ENCODE peak calls at places on chromosomes 16 and 17, in four cellular contexts. D is transverse colon, P is prostate gland, A is HL-60. N is an unnamed sample.
A peak's percentile ranks its signal among the peaks of the same experiment; 100 is the strongest.

GRCh38 chr16:31333686-31334649 is 21.0 kb upstream of the ITGAX start:
- DNase-seq in D (no peak), P (no peak), A (no peak), N (no peak)

GRCh38 chr16:85253127-85253941 is 141.1 kb upstream of the CIBAR2 start:
- DNase-seq in D (peak; percentile 55), P (peak; percentile 32), A (peak; percentile 13), N (peak; percentile 56)

GRCh38 chr17:65229596-65229995 is 92.4 kb downstream of the RGS9 start:
- DNase-seq in D (no peak), P (no peak), A (no peak), N (no peak)

GRCh38 chr17:28643979-28644781 is 778 bp downstream of the BLTP2 start:
- DNase-seq in D (peak; percentile 59), P (peak; percentile 11), A (peak; percentile 54), N (peak; percentile 77)

GRCh38 chr16:51163366-51163765 is 12.3 kb upstream of the SALL1 start:
- DNase-seq in D (no peak), P (no peak), A (no peak), N (no peak)

GRCh38 chr17:83069571-83069906 is 9.9 kb upstream of the METRNL start:
- DNase-seq in D (no peak), P (no peak), A (no peak), N (no peak)

GRCh38 chr17:36864230-36864629 is 73.0 kb upstream of the LHX1 start:
- DNase-seq in D (no peak), P (no peak), A (no peak), N (no peak)

GRCh38 chr17:44972953-44973352 is 4.8 kb upstream of the C1QL1 start:
- DNase-seq in D (no peak), P (no peak), A (no peak), N (no peak)

GRCh38 chr16:82782715-82783251 is 156.0 kb downstream of the CDH13 start:
- DNase-seq in D (peak; percentile 78), P (peak; percentile 8), A (no peak), N (no peak)

GRCh38 chr16:619476-620100 is 11.2 kb upstream of the WFIKKN1 start:
- DNase-seq in D (no peak), P (no peak), A (no peak), N (peak; percentile 83)
- TF ChIP-seq POLR2AphosphoS5 in D (no peak), P (no peak), A (no peak), N (no peak)

GRCh38 chr17:15161395-15161794 is 103.7 kb downstream of the PMP22 start:
- DNase-seq in D (no peak), P (no peak), A (no peak), N (no peak)
- TF ChIP-seq CTCF in D (no peak), P (no peak), A (no peak), N (no peak)

GRCh38 chr17:77498875-77499698 is 358.3 kb downstream of the SEC14L1 start:
- DNase-seq in D (peak; percentile 5), P (no peak), A (no peak), N (peak; percentile 15)
- TF ChIP-seq POLR2AphosphoS5 in D (no peak), P (no peak), A (no peak), N (no peak)

GRCh38 chr16:24062270-24062817 is 193.8 kb upstream of the CACNG3 start:
- DNase-seq in D (no peak), P (no peak), A (no peak), N (no peak)
- TF ChIP-seq CTCF in D (no peak), P (no peak), A (no peak), N (no peak)

GRCh38 chr17:47969975-47970724 is 763 bp upstream of the CDK5RAP3 start:
- DNase-seq in D (no peak), P (no peak), A (no peak), N (no peak)

GRCh38 chr17:47973541-47973940 is 2.6 kb downstream of the CDK5RAP3 start:
- DNase-seq in D (no peak), P (no peak), A (no peak), N (no peak)

GRCh38 chr17:47968836-47969235 is 2.1 kb upstream of the CDK5RAP3 start:
- DNase-seq in D (no peak), P (no peak), A (no peak), N (no peak)

GRCh38 chr17:47967607-47968252 is 3.2 kb upstream of the CDK5RAP3 start:
- DNase-seq in D (peak; percentile 60), P (no peak), A (no peak), N (no peak)

GRCh38 chr17:47970725-47971511 is at the start of gene CDK5RAP3:
- DNase-seq in D (peak; percentile 100), P (peak; percentile 100), A (peak; percentile 99), N (peak; percentile 100)
- TF ChIP-seq POLR2AphosphoS5 in D (peak; percentile 88), P (peak; percentile 100), A (peak; percentile 95), N (peak; percentile 88)

GRCh38 chr17:60602385-60602742 is 2.4 kb downstream of the PPM1D start:
- DNase-seq in D (no peak), P (no peak), A (no peak), N (no peak)

GRCh38 chr17:60602871-60603270 is 2.9 kb downstream of the PPM1D start:
- DNase-seq in D (no peak), P (no peak), A (no peak), N (no peak)

GRCh38 chr17:60600490-60601431 is 768 bp downstream of the PPM1D start:
- DNase-seq in D (peak; percentile 89), P (peak; percentile 76), A (peak; percentile 73), N (peak; percentile 79)

GRCh38 chr17:60599620-60600489 is at the start of gene PPM1D:
- DNase-seq in D (peak; percentile 99), P (peak; percentile 99), A (peak; percentile 92), N (peak; percentile 99)

DNA sequence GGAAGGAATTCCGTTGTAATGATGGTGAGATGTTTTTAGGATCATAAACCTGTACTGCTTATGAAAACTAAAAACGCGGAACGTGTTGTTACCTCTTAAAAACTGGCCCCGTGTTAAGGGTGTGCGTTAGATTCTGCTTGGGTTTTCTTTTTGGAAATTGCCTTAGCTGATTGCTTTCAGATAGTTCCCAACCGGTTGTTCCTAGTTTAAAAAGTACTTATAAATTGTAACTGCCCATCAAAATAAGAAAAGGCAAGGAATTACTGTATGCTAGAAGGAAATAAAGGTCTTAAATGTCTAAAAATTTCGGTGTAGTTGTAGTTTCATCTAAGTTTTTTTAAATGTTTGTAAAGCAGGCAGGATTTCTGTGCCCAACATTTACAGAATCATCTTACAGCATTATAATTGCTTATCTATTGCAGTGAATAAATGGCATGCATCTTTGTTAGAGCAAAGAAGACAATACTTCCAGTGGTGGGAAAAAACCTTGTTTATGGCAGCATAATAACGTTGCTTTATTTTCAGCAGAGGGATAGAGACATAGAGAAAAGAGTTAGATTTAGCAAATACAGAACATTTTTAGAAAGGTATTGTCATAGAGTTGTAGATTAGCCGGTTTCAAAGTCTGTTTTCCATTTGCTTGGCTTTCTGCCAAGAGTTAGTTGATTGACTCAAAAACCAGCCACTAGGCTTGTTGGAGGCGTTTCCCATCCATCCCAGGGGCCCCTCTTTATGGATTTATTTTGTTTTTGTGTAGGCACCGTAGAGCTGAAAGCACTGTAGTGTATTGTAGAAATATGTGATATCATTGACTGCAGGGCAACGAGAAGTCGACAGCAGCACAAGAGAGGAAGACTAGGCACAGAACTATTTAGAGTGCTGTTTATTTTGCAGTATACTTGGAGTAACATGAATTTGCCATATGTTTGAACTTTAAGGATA is 1.7 kb downstream of the PPM1D start:
- DNase-seq in D (peak; percentile 60), P (peak; percentile 69), A (peak; percentile 50), N (no peak)
- TF ChIP-seq CTCF in D (no peak), P (peak; percentile 30), A (no peak), N (no peak)

GRCh38 chr17:55577687-55578086 is 66.4 kb upstream of the SMIM36 start:
- DNase-seq in D (no peak), P (no peak), A (no peak), N (peak; percentile 52)

GRCh38 chr17:55575058-55575606 is 63.9 kb upstream of the SMIM36 start:
- DNase-seq in D (no peak), P (no peak), A (no peak), N (no peak)

GRCh38 chr17:55577011-55577586 is 65.8 kb upstream of the SMIM36 start:
- DNase-seq in D (peak; percentile 36), P (no peak), A (no peak), N (no peak)

GRCh38 chr17:55572599-55572998 is 61.3 kb upstream of the SMIM36 start:
- DNase-seq in D (no peak), P (no peak), A (no peak), N (no peak)

DNA sequence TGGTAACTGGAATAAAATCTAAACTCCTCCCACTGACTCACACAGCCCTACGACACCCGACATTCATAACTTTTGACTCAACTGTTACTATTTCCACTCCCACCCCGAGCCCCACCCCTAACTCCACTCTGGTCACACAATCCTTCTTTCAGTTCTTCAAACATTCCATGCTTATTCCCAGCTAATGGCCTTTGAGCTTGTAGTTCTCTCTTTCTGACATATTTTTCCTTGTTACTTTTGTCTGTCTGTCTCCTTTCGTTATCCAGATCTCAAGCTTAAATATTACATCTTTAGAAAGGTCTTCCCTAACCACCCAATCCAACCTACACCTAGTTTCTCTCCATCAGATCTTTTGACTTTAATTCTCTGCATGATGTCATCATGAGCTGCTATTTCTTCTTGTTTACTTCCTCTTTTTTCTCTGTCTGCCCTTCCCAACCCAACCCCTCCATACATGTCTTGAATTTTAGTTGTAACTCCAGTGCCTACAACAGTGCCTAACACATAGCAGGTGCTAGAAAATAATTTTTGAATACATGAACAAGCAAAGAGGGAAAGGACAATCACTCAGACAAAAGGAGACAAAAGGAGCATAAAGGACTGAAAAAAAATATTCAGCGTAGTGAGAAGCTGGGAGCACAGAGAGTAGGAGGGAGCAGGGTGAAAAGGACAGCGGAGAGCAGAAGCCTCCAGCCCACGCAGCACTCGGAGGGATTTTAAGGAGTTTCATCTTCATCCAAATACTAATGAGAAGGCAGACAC is 65.2 kb upstream of the SMIM36 start:
- DNase-seq in D (no peak), P (no peak), A (no peak), N (no peak)
- TF ChIP-seq POLR2AphosphoS5 in D (no peak), P (no peak), A (no peak), N (no peak)

N was measured in upper lobe of left lung.